ENCODE peak calls at places on chromosomes 11 and 22, in ten cellular contexts. J, K, P, O, X, S, F, Q, D and T are unnamed samples.
A peak's percentile ranks its signal among the peaks of the same experiment; 100 is the strongest.

GRCh38 chr22:23673826-23674690 is 16.8 kb upstream of the RGL4 start:
- DNase-seq in S (peak; percentile 36), D (no peak), J (no peak), F (no peak), X (no peak), O (no peak), P (no peak), Q (no peak), K (no peak), T (no peak)

GRCh38 chr11:58921778-58922390 is 17.4 kb upstream of the GLYATL1 start:
- DNase-seq in F (no peak), K (no peak), X (no peak), J (no peak), Q (no peak), S (no peak), O (no peak), D (no peak), P (no peak), T (no peak)

GRCh38 chr11:75325713-75326438 is 25.6 kb downstream of the ARRB1 start:
- DNase-seq in D (no peak), X (no peak), Q (peak; percentile 97), P (peak; percentile 97), S (no peak), O (no peak), K (peak; percentile 91), J (peak; percentile 93), F (no peak), T (no peak)

GRCh38 chr22:37892566-37893338 is 13.3 kb upstream of the MICALL1 start:
- DNase-seq in O (no peak), K (peak; percentile 11), X (no peak), Q (no peak), F (no peak), S (no peak), P (no peak), J (peak; percentile 38), D (no peak), T (no peak)

GRCh38 chr11:16815047-16815767 is 76.8 kb downstream of the C11orf58 start:
- DNase-seq in X (no peak), K (peak; percentile 36), F (no peak), S (no peak), O (no peak), D (no peak), P (no peak), J (peak; percentile 58), Q (peak; percentile 22), T (no peak)

GRCh38 chr11:46413755-46414465 is 22.3 kb upstream of the CHRM4 start:
- DNase-seq in K (no peak), P (peak; percentile 42), X (no peak), S (no peak), F (no peak), J (no peak), D (no peak), Q (peak; percentile 60), O (no peak), T (no peak)

GRCh38 chr11:28679795-28680194 is 571.6 kb downstream of the METTL15 start:
- DNase-seq in Q (no peak), X (no peak), D (no peak), K (peak; percentile 65), J (peak; percentile 52), O (no peak), F (no peak), P (no peak), S (no peak), T (no peak)

GRCh38 chr11:6312106-6312505 is 8.2 kb downstream of the CAVIN3 start:
- DNase-seq in X (no peak), P (no peak), Q (no peak), F (no peak), J (no peak), K (no peak), O (no peak), D (no peak), S (no peak), T (no peak)

GRCh38 chr11:135023499-135023898 is 611.5 kb upstream of the B3GAT1 start:
- DNase-seq in O (no peak), J (no peak), D (no peak), P (no peak), Q (no peak), K (no peak), X (no peak), F (no peak), S (no peak), T (no peak)

GRCh38 chr11:30131535-30131934 is 99.3 kb upstream of the FSHB start:
- DNase-seq in D (no peak), K (peak; percentile 66), S (no peak), Q (peak; percentile 19), X (peak; percentile 7), P (peak; percentile 33), O (no peak), J (no peak), F (peak; percentile 31), T (no peak)

GRCh38 chr11:852762-853161 is 10.1 kb downstream of the TSPAN4 start:
- DNase-seq in F (no peak), S (no peak), J (no peak), K (no peak), D (no peak), X (no peak), O (no peak), P (no peak), Q (no peak), T (no peak)

GRCh38 chr11:126751242-126751641 is 249.3 kb downstream of the KIRREL3 start:
- DNase-seq in Q (no peak), F (no peak), D (no peak), O (no peak), J (no peak), K (no peak), X (no peak), P (no peak), S (no peak), T (no peak)

GRCh38 chr11:416757-417621 is 2.2 kb upstream of the SIGIRR start:
- DNase-seq in O (no peak), J (peak; percentile 39), F (peak; percentile 53), D (peak; percentile 68), S (peak; percentile 89), P (peak; percentile 63), K (peak; percentile 14), Q (no peak), X (no peak), T (no peak)

GRCh38 chr22:18050065-18050464 is 25.7 kb upstream of the MICAL3 start:
- DNase-seq in F (no peak), K (no peak), O (no peak), J (no peak), P (peak; percentile 74), Q (no peak), S (no peak), X (no peak), D (no peak), T (no peak)

GRCh38 chr11:79440451-79441158 is at the start of gene TENM4:
- DNase-seq in K (peak; percentile 67), P (peak; percentile 82), Q (peak; percentile 44), X (peak; percentile 62), F (peak; percentile 14), D (peak; percentile 67), J (peak; percentile 61), S (peak; percentile 45), O (no peak), T (peak; percentile 52)
- TF ChIP-seq CTCF in K (no peak), P (no peak), Q (peak; percentile 48), X (peak; percentile 53), F (no peak), D (peak; percentile 65), J (no peak), S (peak; percentile 57), O (no peak), T (peak; percentile 23)

DNA sequence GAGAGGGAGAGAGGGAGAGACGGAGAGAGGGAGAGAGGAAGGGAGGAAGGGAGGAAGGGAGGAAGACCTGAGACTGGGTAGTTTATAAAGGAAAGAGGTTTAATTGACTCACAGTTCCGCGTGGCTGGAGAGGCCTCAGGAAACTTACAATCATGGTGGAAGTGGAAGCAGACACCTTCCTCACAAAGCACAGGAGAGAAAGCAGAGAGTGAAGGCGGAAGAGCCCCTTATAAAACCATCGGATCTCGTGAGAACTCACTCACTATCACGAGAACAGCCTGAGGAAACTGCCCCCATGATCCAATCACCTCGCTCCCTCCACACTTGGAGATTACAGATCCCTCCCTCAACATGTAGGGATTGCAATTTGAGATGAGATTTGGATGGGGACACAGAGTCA is 12.2 kb upstream of the CARS1 start:
- DNase-seq in J (no peak), X (no peak), S (no peak), D (no peak), K (no peak), O (no peak), Q (no peak), P (no peak), F (no peak), T (no peak)
- TF ChIP-seq CTCF in J (no peak), X (no peak), S (no peak), D (no peak), K (no peak), O (no peak), Q (no peak), P (no peak), F (no peak), T (no peak)

DNA sequence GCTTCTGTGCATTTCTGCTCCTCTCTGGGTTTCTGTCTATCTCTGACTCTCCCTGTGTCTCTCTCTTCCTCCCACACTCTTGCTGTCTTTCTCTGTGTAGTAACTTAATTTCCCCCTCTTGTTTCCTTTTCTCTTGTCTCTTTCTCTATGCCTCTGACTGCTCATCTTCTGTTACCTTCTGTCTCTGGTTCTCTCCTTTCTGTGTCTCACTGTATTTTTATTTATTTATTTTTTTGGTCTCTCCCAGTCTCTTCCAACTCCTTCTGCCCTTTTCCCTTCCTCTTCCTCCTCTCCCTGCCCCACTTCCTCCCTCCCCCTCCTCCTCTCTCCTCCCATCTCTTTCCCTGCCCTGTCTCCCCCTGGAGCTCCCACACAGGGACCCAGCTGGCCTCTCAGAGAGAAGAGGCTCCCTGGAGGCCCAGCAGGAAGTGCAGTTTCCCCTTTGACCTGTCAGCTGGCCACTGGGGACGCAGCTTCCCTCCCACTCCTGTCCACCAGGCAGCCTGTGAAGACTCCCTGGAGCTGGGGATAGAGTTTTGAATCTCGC is 38.3 kb upstream of the MYH9 start:
- DNase-seq in Q (no peak), S (no peak), D (no peak), X (no peak), K (peak; percentile 66), O (no peak), P (no peak), J (peak; percentile 56), F (peak; percentile 25), T (no peak)
- TF ChIP-seq CTCF in Q (no peak), S (no peak), D (no peak), X (no peak), K (no peak), O (no peak), P (no peak), J (no peak), F (no peak), T (no peak)

DNA sequence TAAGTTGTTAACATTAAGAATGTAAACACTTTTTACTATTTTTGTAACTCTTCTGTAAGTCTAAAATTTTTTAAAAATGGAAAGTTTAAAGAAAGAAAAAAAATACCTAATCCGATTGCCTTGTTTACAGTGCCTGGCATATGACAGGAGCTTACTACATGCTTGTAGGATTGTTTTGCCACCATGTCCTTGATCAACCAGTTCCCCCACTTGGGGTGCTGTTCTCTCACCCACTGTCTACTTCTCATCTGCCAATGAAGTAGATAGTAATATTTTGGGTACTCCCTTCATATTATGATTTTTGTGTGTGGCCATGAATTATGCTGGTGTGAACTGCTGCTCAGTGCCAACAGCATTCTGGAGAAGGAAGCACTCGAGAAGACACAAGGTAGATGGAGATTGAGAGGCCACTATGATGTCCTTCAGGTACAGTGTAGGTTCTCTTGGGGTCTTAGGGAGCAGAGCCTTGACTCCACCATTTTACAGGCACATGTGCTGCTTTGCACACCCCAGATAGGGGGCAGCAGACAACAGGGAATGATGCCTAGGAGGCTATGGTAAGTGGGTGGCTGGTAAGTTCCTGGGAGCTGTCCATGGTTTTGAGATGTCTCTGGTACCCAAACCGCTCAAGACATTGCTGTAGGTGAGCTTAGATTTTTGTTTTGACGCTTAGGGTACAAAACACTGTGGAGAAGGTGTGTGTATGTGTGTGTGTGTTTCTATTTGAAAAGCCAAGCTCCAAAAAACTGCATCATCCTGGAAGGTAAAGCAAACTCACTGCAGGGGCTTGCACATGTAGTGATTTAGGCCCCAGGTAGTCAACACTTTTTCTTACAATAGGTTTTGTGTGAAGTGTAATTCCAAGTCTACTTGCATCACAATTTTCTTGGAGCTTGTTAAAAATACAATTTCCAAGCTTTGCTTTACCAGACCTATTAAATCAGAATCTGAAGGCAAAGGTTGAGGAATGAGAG is 494.5 kb upstream of the LARGE1 start:
- DNase-seq in D (peak; percentile 73), X (peak; percentile 25), J (peak; percentile 0), F (peak; percentile 88), K (peak; percentile 1), P (peak; percentile 48), Q (peak; percentile 61), O (no peak), S (peak; percentile 90), T (peak; percentile 67)
- TF ChIP-seq CTCF in D (peak; percentile 96), X (peak; percentile 58), J (peak; percentile 8), F (peak; percentile 79), K (no peak), P (no peak), Q (peak; percentile 72), O (no peak), S (peak; percentile 95), T (peak; percentile 79)